ENCODE peak calls at places on chromosomes 1 and 21, in six cellular contexts. One of them, this sample, is unnamed.

GRCh38 chr1:177274687-177275211 is 104.0 kb downstream of the BRINP2 start:
- DNase-seq in ACHN: no peak
- DNase-seq in GM03348: peak
- DNase-seq in GM18507: no peak
- DNase-seq in T-helper 2 cell: no peak
- DNase-seq in T-cell: no peak
- DNase-seq in this sample: no peak

GRCh38 chr1:226806988-226807387 is 63.4 kb upstream of the PSEN2 start:
- DNase-seq in GM18507: no peak
- DNase-seq in T-cell: no peak
- DNase-seq in ACHN: no peak
- DNase-seq in T-helper 2 cell: no peak
- DNase-seq in GM03348: no peak
- DNase-seq in this sample: no peak

GRCh38 chr21:44063151-44063912 is 43.9 kb upstream of the PWP2 start:
- DNase-seq in GM18507: no peak
- DNase-seq in ACHN: no peak
- DNase-seq in T-cell: no peak
- DNase-seq in T-helper 2 cell: no peak
- DNase-seq in GM03348: no peak
- DNase-seq in this sample: no peak

GRCh38 chr1:50796277-50796676 is 163.8 kb downstream of the FAF1 start:
- DNase-seq in GM03348: no peak
- DNase-seq in ACHN: no peak
- DNase-seq in T-helper 2 cell: no peak
- DNase-seq in T-cell: no peak
- DNase-seq in GM18507: no peak
- DNase-seq in this sample: no peak

GRCh38 chr1:3324704-3325535 is 129.5 kb upstream of the ARHGEF16 start:
- DNase-seq in T-cell: no peak
- DNase-seq in ACHN: no peak
- DNase-seq in GM18507: no peak
- DNase-seq in T-helper 2 cell: no peak
- DNase-seq in GM03348: no peak
- DNase-seq in this sample: no peak

GRCh38 chr1:59163268-59164092 is 133.4 kb upstream of the FGGY start:
- DNase-seq in ACHN: no peak
- DNase-seq in GM18507: no peak
- DNase-seq in GM03348: peak
- DNase-seq in T-helper 2 cell: no peak
- DNase-seq in T-cell: no peak
- DNase-seq in this sample: no peak

GRCh38 chr21:39647476-39647875 is 34.7 kb downstream of the B3GALT5 start:
- DNase-seq in GM18507: no peak
- DNase-seq in GM03348: peak
- DNase-seq in ACHN: peak
- DNase-seq in T-helper 2 cell: no peak
- DNase-seq in T-cell: no peak
- DNase-seq in this sample: no peak

GRCh38 chr1:116325922-116326321 is 47.1 kb upstream of the ATP1A1 start:
- DNase-seq in GM03348: no peak
- DNase-seq in GM18507: no peak
- DNase-seq in ACHN: no peak
- DNase-seq in T-cell: peak
- DNase-seq in T-helper 2 cell: peak
- DNase-seq in this sample: no peak

GRCh38 chr1:172855841-172856382 is 194.8 kb downstream of the TNFSF18 start:
- DNase-seq in T-cell: no peak
- DNase-seq in ACHN: no peak
- DNase-seq in T-helper 2 cell: no peak
- DNase-seq in GM03348: no peak
- DNase-seq in GM18507: no peak
- DNase-seq in this sample: no peak

GRCh38 chr1:242876021-242876420 is 351.5 kb upstream of the PLD5 start:
- DNase-seq in GM18507: no peak
- DNase-seq in T-helper 2 cell: no peak
- DNase-seq in GM03348: no peak
- DNase-seq in ACHN: no peak
- DNase-seq in T-cell: no peak
- DNase-seq in this sample: no peak

GRCh38 chr1:15526021-15526489 is 593 bp upstream of the DNAJC16 start:
- DNase-seq in GM03348: no peak
- DNase-seq in T-cell: no peak
- DNase-seq in T-helper 2 cell: no peak
- DNase-seq in GM18507: no peak
- DNase-seq in ACHN: no peak
- DNase-seq in this sample: peak

GRCh38 chr1:89652373-89652772 is 19.5 kb downstream of the LRRC8C start:
- DNase-seq in GM03348: no peak
- DNase-seq in T-helper 2 cell: no peak
- DNase-seq in ACHN: no peak
- DNase-seq in T-cell: no peak
- DNase-seq in GM18507: no peak
- DNase-seq in this sample: no peak

GRCh38 chr1:93839307-93839706 is 39.7 kb downstream of the DNTTIP2 start:
- DNase-seq in ACHN: no peak
- DNase-seq in T-cell: no peak
- DNase-seq in GM03348: peak
- DNase-seq in GM18507: no peak
- DNase-seq in T-helper 2 cell: no peak
- DNase-seq in this sample: no peak

GRCh38 chr1:87560137-87560536 is 231.5 kb downstream of the LMO4 start:
- DNase-seq in GM18507: no peak
- DNase-seq in ACHN: no peak
- DNase-seq in T-helper 2 cell: no peak
- DNase-seq in GM03348: no peak
- DNase-seq in T-cell: no peak
- DNase-seq in this sample: no peak

GRCh38 chr1:19468397-19468956 is 16.9 kb downstream of the CAPZB start:
- DNase-seq in ACHN: peak
- DNase-seq in T-helper 2 cell: peak
- DNase-seq in T-cell: peak
- DNase-seq in GM03348: no peak
- DNase-seq in GM18507: no peak
- DNase-seq in this sample: peak

GRCh38 chr1:225769687-225770086 is 7.9 kb upstream of the SRP9 start:
- DNase-seq in T-helper 2 cell: no peak
- DNase-seq in GM03348: no peak
- DNase-seq in T-cell: no peak
- DNase-seq in GM18507: no peak
- DNase-seq in ACHN: no peak
- DNase-seq in this sample: peak

GRCh38 chr1:18902523-18903312 is at the start of gene ALDH4A1:
- DNase-seq in T-helper 2 cell: peak
- DNase-seq in T-cell: peak
- DNase-seq in ACHN: peak
- DNase-seq in GM03348: peak
- DNase-seq in GM18507: peak
- DNase-seq in this sample: peak

GRCh38 chr1:201916649-201917249 is 28.1 kb downstream of the SHISA4 start:
- DNase-seq in GM18507: no peak
- DNase-seq in ACHN: peak
- DNase-seq in T-helper 2 cell: peak
- DNase-seq in T-cell: no peak
- DNase-seq in GM03348: peak
- DNase-seq in this sample: peak

GRCh38 chr1:58401991-58402390 is 144.5 kb downstream of the OMA1 start:
- DNase-seq in GM03348: peak
- DNase-seq in T-helper 2 cell: no peak
- DNase-seq in GM18507: no peak
- DNase-seq in ACHN: no peak
- DNase-seq in T-cell: no peak
- DNase-seq in this sample: no peak

GRCh38 chr21:33266784-33267135 is 593 bp downstream of the IL10RB start:
- DNase-seq in GM03348: peak
- DNase-seq in T-cell: peak
- DNase-seq in T-helper 2 cell: peak
- DNase-seq in ACHN: no peak
- DNase-seq in GM18507: peak
- DNase-seq in this sample: no peak

GRCh38 chr1:243765676-243766075 is 84.4 kb downstream of the AKT3 start:
- DNase-seq in T-helper 2 cell: no peak
- DNase-seq in GM03348: no peak
- DNase-seq in T-cell: no peak
- DNase-seq in ACHN: no peak
- DNase-seq in GM18507: no peak
- DNase-seq in this sample: no peak

GRCh38 chr1:95197616-95198252 is 36.3 kb upstream of the RWDD3 start:
- DNase-seq in T-cell: no peak
- DNase-seq in ACHN: no peak
- DNase-seq in GM18507: no peak
- DNase-seq in T-helper 2 cell: no peak
- DNase-seq in GM03348: peak
- DNase-seq in this sample: no peak

GRCh38 chr1:192797845-192798244 is 11.0 kb upstream of the RGS2 start:
- DNase-seq in T-helper 2 cell: no peak
- DNase-seq in ACHN: no peak
- DNase-seq in GM18507: no peak
- DNase-seq in T-cell: no peak
- DNase-seq in GM03348: no peak
- DNase-seq in this sample: no peak

GRCh38 chr1:111516008-111516535 is 12.6 kb upstream of the ADORA3 start:
- DNase-seq in T-cell: peak
- DNase-seq in ACHN: peak
- DNase-seq in T-helper 2 cell: peak
- DNase-seq in GM03348: peak
- DNase-seq in GM18507: peak
- DNase-seq in this sample: no peak

GRCh38 chr1:192925609-192926008 is 116.8 kb downstream of the RGS2 start:
- DNase-seq in ACHN: no peak
- DNase-seq in T-helper 2 cell: no peak
- DNase-seq in GM03348: no peak
- DNase-seq in GM18507: no peak
- DNase-seq in T-cell: no peak
- DNase-seq in this sample: no peak